ENCODE peak calls at places on chromosomes 4 and X, in ten cellular contexts. Y is CD4-positive, CD25-positive, alpha-beta regulatory T cell; X is GM19239; I is endothelial cell; M is H7; W is activated T-cell treated with anti-CD3 and anti-CD28 coated beads for 48 hours; R is AG10803; N is memory B cell; C is stimulated activated CD4-positive, alpha-beta T cell treated with anti-CD3 and anti-CD28 coated beads, TNF-alpha, amount 100 ng/mL, for 24 hours; H is epithelial cell of esophagus. D is an unnamed sample.

GRCh38 chrX:8067754-8068469 is 103.2 kb downstream of the VCX2 start:
- DNase-seq in R (no peak), N (no peak), I (no peak), M (no peak), X (no peak), H (peak), Y (no peak), C (no peak), W (no peak), D (no peak)

GRCh38 chr4:131419147-131419546 is 1729.9 kb upstream of the PCDH10 start:
- DNase-seq in N (no peak), M (no peak), X (no peak), H (no peak), R (no peak), C (no peak), I (no peak), Y (no peak), W (no peak), D (no peak)

GRCh38 chr4:13940921-13941320 is 313.4 kb upstream of the BOD1L1 start:
- DNase-seq in Y (no peak), M (no peak), R (no peak), W (no peak), N (no peak), C (no peak), H (no peak), X (no peak), I (no peak), D (no peak)

GRCh38 chr4:135605096-135605495 is 1403.5 kb upstream of the PABPC4L start:
- DNase-seq in R (no peak), H (no peak), X (no peak), N (no peak), I (no peak), Y (no peak), C (no peak), W (no peak), M (no peak), D (no peak)

GRCh38 chrX:152897216-152898144 is at the start of gene ZNF185:
- DNase-seq in Y (no peak), W (no peak), M (peak), R (no peak), H (peak), C (no peak), I (peak), N (no peak), X (no peak), D (peak)

GRCh38 chr4:68180858-68181531 is 51.3 kb upstream of the TMPRSS11F start:
- DNase-seq in C (no peak), I (no peak), Y (no peak), M (no peak), H (peak), R (peak), W (no peak), N (no peak), X (no peak), D (no peak)

GRCh38 chrX:107579956-107580355 is 48.4 kb upstream of the PRPS1 start:
- DNase-seq in R (peak), C (no peak), N (no peak), H (peak), Y (no peak), X (no peak), M (no peak), I (no peak), W (no peak), D (no peak)

GRCh38 chrX:38811515-38812239 is 10.4 kb downstream of the MID1IP1 start:
- DNase-seq in Y (no peak), R (no peak), N (no peak), I (no peak), X (no peak), M (no peak), H (peak), C (no peak), W (no peak), D (no peak)

GRCh38 chr4:13548984-13549546 is 4.8 kb upstream of the NKX3-2 start:
- DNase-seq in Y (peak), M (peak), C (peak), N (peak), H (peak), R (peak), W (peak), X (peak), I (peak), D (peak)

GRCh38 chrX:40326186-40326965 is 228.6 kb upstream of the BCOR start:
- DNase-seq in H (peak), N (no peak), I (no peak), W (no peak), M (no peak), X (no peak), Y (no peak), C (no peak), R (no peak), D (no peak)

GRCh38 chr4:131370846-131371245 is 1778.2 kb upstream of the PCDH10 start:
- DNase-seq in X (no peak), C (no peak), R (no peak), N (no peak), M (no peak), I (no peak), H (peak), Y (no peak), W (no peak), D (no peak)

GRCh38 chr4:7629855-7630254 is 195.1 kb upstream of the PSAPL1 start:
- DNase-seq in X (no peak), H (no peak), M (no peak), W (no peak), Y (no peak), C (no peak), R (no peak), I (no peak), N (no peak), D (no peak)

GRCh38 chr4:2250764-2251072 is 8.8 kb upstream of the HAUS3 start:
- DNase-seq in X (peak), M (peak), I (no peak), N (no peak), W (no peak), R (no peak), C (no peak), Y (no peak), H (no peak), D (peak)

GRCh38 chr4:94621491-94622080 is 136.2 kb upstream of the BMPR1B start:
- DNase-seq in M (peak), C (no peak), X (peak), R (peak), N (no peak), Y (peak), H (peak), W (no peak), I (peak), D (no peak)

GRCh38 chrX:3743821-3744439 is 30.5 kb upstream of the PRKX start:
- DNase-seq in R (no peak), C (no peak), I (no peak), N (no peak), M (no peak), W (peak), Y (peak), X (no peak), H (no peak), D (no peak)

GRCh38 chr4:33297091-33297490 is 2576.9 kb downstream of the PCDH7 start:
- DNase-seq in M (no peak), Y (no peak), I (no peak), W (no peak), X (no peak), C (no peak), N (no peak), R (no peak), H (no peak), D (no peak)

GRCh38 chr4:41692717-41693345 is 55.7 kb downstream of the PHOX2B start:
- DNase-seq in W (peak), N (peak), C (no peak), R (peak), X (peak), H (peak), Y (no peak), I (peak), M (peak), D (peak)

GRCh38 chr4:74768857-74769525 is 25.3 kb downstream of the BTC start:
- DNase-seq in N (no peak), X (no peak), W (no peak), C (no peak), Y (no peak), H (peak), I (no peak), M (no peak), R (no peak), D (no peak)

GRCh38 chr4:84648863-84649647 is 66.1 kb downstream of the CDS1 start:
- DNase-seq in W (no peak), H (no peak), X (no peak), C (no peak), M (no peak), Y (no peak), I (no peak), R (no peak), N (no peak), D (peak)

GRCh38 chrX:3252744-3253143 is 93.7 kb downstream of the MXRA5 start:
- DNase-seq in W (no peak), X (no peak), Y (no peak), I (no peak), N (no peak), M (no peak), H (no peak), C (no peak), R (peak), D (no peak)

GRCh38 chrX:78378476-78379115 is 51.2 kb upstream of the CYSLTR1 start:
- DNase-seq in N (no peak), H (no peak), I (no peak), W (no peak), Y (no peak), C (no peak), M (no peak), R (no peak), X (no peak), D (no peak)

GRCh38 chr4:158159718-158160094 is 13.1 kb downstream of the GASK1B start:
- DNase-seq in Y (no peak), W (no peak), H (no peak), N (no peak), C (no peak), R (peak), X (no peak), M (no peak), I (no peak), D (no peak)

GRCh38 chr4:7626551-7626950 is 191.8 kb upstream of the PSAPL1 start:
- DNase-seq in H (no peak), M (no peak), I (no peak), X (no peak), R (no peak), C (no peak), N (no peak), Y (no peak), W (no peak), D (no peak)

GRCh38 chr4:156946508-156947197 is 24.9 kb downstream of the PDGFC start:
- DNase-seq in Y (no peak), H (peak), C (no peak), X (no peak), M (no peak), W (no peak), R (peak), N (no peak), I (no peak), D (no peak)

GRCh38 chrX:94635003-94635402 is 961.0 kb downstream of the FAM133A start:
- DNase-seq in W (no peak), C (no peak), H (no peak), X (no peak), I (no peak), N (no peak), M (no peak), R (no peak), Y (no peak), D (no peak)

GRCh38 chr4:82630079-82630478 is 68.3 kb upstream of the TMEM150C start:
- DNase-seq in H (no peak), I (no peak), M (no peak), W (no peak), C (no peak), R (no peak), X (no peak), Y (no peak), N (no peak), D (no peak)

GRCh38 chrX:136204571-136204970 is 46.6 kb downstream of the MAP7D3 start:
- DNase-seq in N (no peak), M (no peak), W (no peak), R (peak), Y (no peak), H (peak), X (no peak), I (peak), C (no peak), D (peak)

GRCh38 chr4:176238157-176238608 is 30.8 kb downstream of the ASB5 start:
- DNase-seq in Y (no peak), N (no peak), M (no peak), C (no peak), H (no peak), X (no peak), W (no peak), I (no peak), R (peak), D (no peak)

GRCh38 chrX:37314526-37314925 is 34.6 kb upstream of the PRRG1 start:
- DNase-seq in H (no peak), N (no peak), I (no peak), M (no peak), X (no peak), C (no peak), R (peak), Y (no peak), W (no peak), D (no peak)

GRCh38 chrX:33307954-33308353 is 96.6 kb upstream of the DMD start:
- DNase-seq in R (no peak), C (no peak), X (no peak), Y (no peak), W (no peak), I (no peak), N (no peak), H (peak), M (no peak), D (no peak)

GRCh38 chrX:2521092-2521926 is 20.5 kb upstream of the DHRSX start:
- DNase-seq in I (no peak), M (no peak), H (no peak), N (peak), C (no peak), X (no peak), W (no peak), Y (no peak), R (peak), D (no peak)

GRCh38 chr4:93897559-93897958 is 69.0 kb downstream of the ATOH1 start:
- DNase-seq in R (no peak), N (no peak), C (no peak), M (no peak), Y (no peak), H (peak), X (no peak), W (no peak), I (no peak), D (no peak)

GRCh38 chrX:1027133-1027532 is 185.3 kb downstream of the CRLF2 start:
- DNase-seq in R (no peak), X (no peak), W (no peak), C (no peak), H (no peak), N (no peak), Y (no peak), M (no peak), I (no peak), D (no peak)

GRCh38 chr4:152408514-152409327 is 127.2 kb downstream of the FBXW7 start:
- DNase-seq in W (no peak), H (peak), I (peak), X (no peak), N (no peak), Y (peak), M (peak), R (peak), C (no peak), D (no peak)

GRCh38 chrX:102651968-102652744 is 873 bp downstream of the GPRASP1 start:
- DNase-seq in Y (peak), R (peak), N (peak), W (peak), H (peak), M (peak), X (no peak), C (peak), I (peak), D (no peak)

GRCh38 chr4:43423276-43423675 is 530.8 kb downstream of the GRXCR1 start:
- DNase-seq in C (no peak), R (no peak), M (no peak), X (no peak), I (no peak), H (peak), N (no peak), W (no peak), Y (no peak), D (no peak)

GRCh38 chr4:164012396-164013027 is 518.0 kb downstream of the TMA16 start:
- DNase-seq in M (peak), Y (peak), I (peak), R (no peak), N (no peak), C (no peak), X (no peak), W (no peak), H (peak), D (no peak)

GRCh38 chrX:26071618-26072017 is 66.5 kb upstream of the MAGEB18 start:
- DNase-seq in N (no peak), I (no peak), H (no peak), Y (no peak), C (no peak), R (no peak), M (no peak), W (no peak), X (no peak), D (no peak)

D was measured in lung.